ENCODE peak calls at places on chromosome 11, in five cellular contexts. U, L, Y, I and E are unnamed samples. For H3K27me3, the result is how much of the 10 kb centered on the place peaks cover.

GRCh38 chr11:48170840-48171233 is 45.8 kb upstream of the OR4B1 start:
- DNase-seq in L (no peak), I (no peak), U (no peak), Y (peak), E (no peak)

GRCh38 chr11:130308925-130309324 is 5.8 kb downstream of the ZBTB44 start:
- DNase-seq in L (no peak), Y (peak), I (no peak), U (peak), E (no peak)

GRCh38 chr11:69918938-69919650 is 99.9 kb upstream of the FGF3 start:
- DNase-seq in L (peak), Y (peak), U (peak), I (peak), E (peak)

GRCh38 chr11:29125621-29126020 is 891.2 kb downstream of the KCNA4 start:
- DNase-seq in I (no peak), L (no peak), U (no peak), Y (no peak), E (no peak)

GRCh38 chr11:82718307-82718706 is 15.4 kb downstream of the FAM181B start:
- DNase-seq in U (peak), Y (peak), I (peak), L (no peak), E (no peak)

GRCh38 chr11:26478710-26479109 is 93.4 kb downstream of the MUC15 start:
- DNase-seq in I (no peak), Y (no peak), U (no peak), L (no peak), E (no peak)

GRCh38 chr11:9575531-9576240 is 2.2 kb downstream of the WEE1 start:
- DNase-seq in U (no peak), I (no peak), L (no peak), Y (no peak), E (no peak)

GRCh38 chr11:38169286-38169685 is 1571.2 kb upstream of the RAG2 start:
- DNase-seq in L (no peak), Y (peak), U (no peak), I (no peak), E (no peak)

GRCh38 chr11:109783842-109784241 is 309.4 kb upstream of the ZC3H12C start:
- DNase-seq in L (no peak), Y (no peak), U (no peak), I (no peak), E (no peak)

GRCh38 chr11:69295079-69295994 is 1.4 kb downstream of the MYEOV start:
- DNase-seq in L (no peak), Y (no peak), U (no peak), I (no peak), E (no peak)

GRCh38 chr11:78830277-78830676 is 255.6 kb upstream of the NARS2 start:
- DNase-seq in L (no peak), U (no peak), Y (no peak), I (no peak), E (no peak)

GRCh38 chr11:69939551-69940245 is 120.5 kb upstream of the FGF3 start:
- DNase-seq in I (peak), U (peak), L (no peak), Y (peak), E (no peak)

GRCh38 chr11:64233913-64234839 is at the start of gene VEGFB:
- DNase-seq in I (peak), L (peak), U (no peak), Y (peak), E (peak)

GRCh38 chr11:119571311-119571710 is 148.3 kb upstream of the THY1 start:
- DNase-seq in L (no peak), U (no peak), Y (no peak), I (no peak), E (no peak)

GRCh38 chr11:114774599-114775365 is 96.5 kb downstream of the NXPE2 start:
- DNase-seq in Y (peak), I (peak), U (no peak), L (no peak), E (no peak)

GRCh38 chr11:26905368-26905767 is 88.5 kb upstream of the FIBIN start:
- DNase-seq in Y (peak), I (no peak), L (no peak), U (peak), E (no peak)

GRCh38 chr11:126025822-126026221 is 36.8 kb downstream of the CDON start:
- DNase-seq in U (no peak), Y (no peak), I (no peak), L (no peak), E (no peak)

GRCh38 chr11:72446929-72447753 is 12.8 kb upstream of the CLPB start:
- DNase-seq in L (no peak), Y (peak), I (no peak), U (peak), E (no peak)

GRCh38 chr11:71543866-71544265 is 4.4 kb upstream of the KRTAP5-9 start:
- DNase-seq in Y (no peak), I (peak), U (no peak), L (no peak), E (no peak)

GRCh38 chr11:73415854-73416615 is 39.8 kb downstream of the RELT start:
- DNase-seq in L (no peak), I (no peak), Y (peak), U (no peak), E (no peak)

GRCh38 chr11:120710354-120711187 is 199.0 kb downstream of the GRIK4 start:
- DNase-seq in Y (peak), I (peak), L (no peak), U (peak), E (no peak)

GRCh38 chr11:65279713-65280459 is 18.1 kb downstream of the POLA2 start:
- DNase-seq in Y (peak), L (no peak), I (peak), U (peak), E (no peak)

GRCh38 chr11:125376117-125376516 is 119.9 kb downstream of the FEZ1 start:
- DNase-seq in U (no peak), I (peak), L (no peak), Y (no peak), E (no peak)

GRCh38 chr11:128898580-128899344 is 7.6 kb downstream of the KCNJ5 start:
- DNase-seq in L (no peak), I (peak), U (no peak), Y (peak), E (no peak)

GRCh38 chr11:58654079-58654907 is 31.8 kb downstream of the CNTF start:
- DNase-seq in I (peak), L (peak), U (peak), Y (peak), E (peak)

GRCh38 chr11:72578051-72578450 is 96.2 kb downstream of the PDE2A start:
- DNase-seq in I (no peak), L (no peak), U (no peak), Y (no peak), E (no peak)

GRCh38 chr11:47099213-47099917 is 77.3 kb downstream of the ARFGAP2 start:
- DNase-seq in U (peak), I (peak), Y (peak), L (no peak), E (no peak)

GRCh38 chr11:75126564-75126963 is 24.3 kb upstream of the SLCO2B1 start:
- DNase-seq in L (no peak), I (no peak), Y (no peak), U (no peak), E (no peak)

GRCh38 chr11:75771646-75772410 is 3.2 kb downstream of the DGAT2 start:
- DNase-seq in L (no peak), U (peak), Y (peak), I (peak), E (no peak)

GRCh38 chr11:20566591-20567434 is 32.6 kb upstream of the SLC6A5 start:
- DNase-seq in I (no peak), Y (no peak), U (no peak), L (no peak), E (no peak)

GRCh38 chr11:116217006-116217405 is 555.8 kb downstream of the BUD13 start:
- DNase-seq in U (peak), Y (peak), I (peak), L (no peak), E (no peak)

GRCh38 chr11:107999759-108000455 is 8.8 kb upstream of the CUL5 start:
- DNase-seq in I (peak), U (peak), L (peak), Y (peak), E (peak)

DNA sequence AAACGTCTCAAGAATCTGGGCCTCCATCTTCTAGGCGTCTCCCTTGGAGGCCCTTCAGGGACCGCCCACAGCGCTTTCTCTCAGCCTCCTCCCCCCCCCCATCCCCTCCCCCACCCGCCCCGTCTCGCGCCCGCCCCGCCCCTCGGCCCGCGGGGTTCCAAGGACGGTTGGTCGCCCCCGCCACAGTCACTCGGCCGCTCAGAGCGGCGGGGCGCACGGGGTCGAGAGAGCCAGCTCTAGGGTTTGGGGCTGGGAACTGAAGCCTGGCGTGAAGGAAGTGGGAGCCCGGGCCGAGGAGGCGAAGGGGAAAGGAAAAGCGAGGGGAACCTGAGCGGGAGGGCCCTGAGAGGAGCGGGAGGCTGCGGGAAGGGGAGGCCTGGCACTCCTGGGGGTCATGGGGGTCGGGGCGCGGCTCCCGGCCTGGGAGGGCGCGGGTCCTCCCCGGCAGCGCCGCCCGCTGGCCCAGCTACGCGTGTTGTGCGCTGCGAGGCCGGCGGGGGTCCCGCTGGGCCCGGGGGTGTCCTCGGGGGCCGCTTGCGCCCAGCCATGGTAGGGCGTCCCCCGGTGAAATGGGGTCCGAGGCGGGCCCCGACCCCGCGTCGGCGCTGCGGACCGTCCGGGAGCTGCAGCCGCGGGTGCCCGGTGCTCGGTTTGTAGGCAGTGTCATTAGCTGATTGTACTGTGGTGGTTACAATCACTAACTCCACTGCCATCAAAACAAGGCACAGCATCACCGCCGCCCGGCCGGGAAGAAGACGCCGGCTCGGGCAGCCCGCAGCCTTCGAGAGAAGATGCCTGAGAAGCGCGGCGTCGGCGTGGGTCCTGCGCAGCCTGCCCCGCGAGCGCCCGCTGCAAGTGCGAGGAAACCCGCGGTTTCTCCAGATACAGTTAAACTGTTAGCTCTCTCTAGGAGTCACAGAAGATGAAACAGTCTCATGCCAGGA is at the start of gene BTG4:
- DNase-seq in Y (no peak), I (no peak), L (no peak), U (no peak), E (no peak)
- H3K4me3 ChIP-seq in Y (peak), I (no peak), L (no peak), U (peak), E (peak)

DNA sequence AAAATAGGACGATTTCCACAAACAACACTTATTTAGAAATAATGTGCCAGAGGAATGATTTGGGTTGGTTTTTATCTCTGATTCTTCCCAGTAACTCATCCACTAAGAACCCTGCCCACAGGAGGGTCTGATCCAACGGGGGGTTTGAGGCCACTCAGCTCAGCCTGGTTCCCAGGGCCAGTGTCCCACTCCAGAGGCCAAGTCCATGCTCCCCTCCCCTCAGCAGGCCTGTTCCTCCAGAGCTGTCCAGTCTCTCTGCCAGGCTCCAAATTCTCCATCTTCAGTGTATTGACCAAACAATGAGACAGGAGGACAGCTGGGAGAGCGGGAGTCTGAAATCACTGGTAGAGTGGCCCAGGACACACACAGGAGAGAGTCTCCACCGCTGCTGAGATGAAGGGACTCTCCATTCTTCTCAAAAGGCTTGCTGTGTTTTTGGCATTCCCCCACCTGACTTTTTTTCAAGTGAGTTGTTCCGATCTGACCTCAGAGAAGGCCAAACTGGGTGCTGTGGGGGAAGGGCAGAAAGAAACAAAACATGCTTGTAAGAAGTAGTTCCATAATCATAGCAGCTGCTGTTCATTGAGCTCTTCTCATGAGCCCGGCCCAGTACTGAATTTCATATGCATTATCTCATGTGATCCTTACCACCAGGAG is 17.6 kb upstream of the SCN2B start:
- DNase-seq in U (no peak), L (no peak), Y (no peak), I (peak), E (no peak)
- H3K27ac ChIP-seq in U (no peak), L (no peak), Y (no peak), I (peak), E (no peak)

DNA sequence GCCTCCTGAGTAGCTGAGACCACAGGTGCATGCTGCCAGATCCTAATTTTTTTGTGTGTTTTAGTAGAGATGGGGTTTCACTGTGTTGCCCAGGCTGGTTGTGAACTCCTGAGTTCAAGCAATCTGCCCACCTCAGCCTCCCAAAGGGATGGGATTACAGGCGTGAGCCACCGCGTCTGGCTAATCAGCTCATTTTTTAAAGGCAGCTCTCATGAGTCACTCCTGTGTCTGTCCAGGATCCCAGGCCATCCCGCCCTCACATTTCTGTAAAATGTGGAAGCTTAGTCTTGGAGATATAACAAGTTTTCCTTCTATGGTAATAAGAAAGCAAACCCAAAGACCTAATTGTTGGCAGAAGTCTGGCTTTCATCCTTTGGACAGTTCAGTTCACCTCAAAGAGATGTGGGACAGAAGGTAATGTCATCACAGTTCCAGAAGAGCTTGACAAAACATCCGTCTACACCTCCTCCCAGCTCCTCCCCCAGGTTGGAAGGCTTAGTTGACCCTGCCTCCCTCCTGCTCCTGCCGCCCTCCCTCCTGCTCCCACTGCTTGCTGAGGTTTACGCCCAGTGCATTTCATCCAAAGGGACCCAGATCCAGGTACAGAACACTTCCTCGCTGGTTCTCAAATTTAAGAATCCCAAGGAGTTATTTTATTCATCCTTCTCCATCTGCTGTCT is 6.4 kb downstream of the DRD2 start:
- DNase-seq in I (no peak), Y (no peak), U (no peak), L (no peak), E (no peak)
- H3K27me3 ChIP-seq in I (under half), Y (under half), U (under half), L (under half), E (under half)

GRCh38 chr11:45247433-45247832 is 38.7 kb downstream of the SYT13 start:
- DNase-seq in I (no peak), Y (no peak), U (no peak), L (no peak), E (no peak)

GRCh38 chr11:45245237-45246045 is 40.7 kb downstream of the SYT13 start:
- DNase-seq in U (no peak), L (no peak), I (no peak), Y (no peak), E (no peak)

GRCh38 chr11:45246241-45246640 is 39.9 kb downstream of the SYT13 start:
- DNase-seq in I (no peak), U (no peak), L (no peak), Y (no peak), E (no peak)

GRCh38 chr11:45239733-45240132 is 46.4 kb downstream of the SYT13 start:
- DNase-seq in I (no peak), Y (no peak), U (no peak), L (no peak), E (no peak)

GRCh38 chr11:45243931-45244330 is 42.2 kb downstream of the SYT13 start:
- DNase-seq in I (no peak), Y (no peak), L (no peak), U (no peak), E (no peak)
- H3K4me3 ChIP-seq in I (no peak), Y (no peak), L (no peak), U (no peak), E (no peak)

DNA sequence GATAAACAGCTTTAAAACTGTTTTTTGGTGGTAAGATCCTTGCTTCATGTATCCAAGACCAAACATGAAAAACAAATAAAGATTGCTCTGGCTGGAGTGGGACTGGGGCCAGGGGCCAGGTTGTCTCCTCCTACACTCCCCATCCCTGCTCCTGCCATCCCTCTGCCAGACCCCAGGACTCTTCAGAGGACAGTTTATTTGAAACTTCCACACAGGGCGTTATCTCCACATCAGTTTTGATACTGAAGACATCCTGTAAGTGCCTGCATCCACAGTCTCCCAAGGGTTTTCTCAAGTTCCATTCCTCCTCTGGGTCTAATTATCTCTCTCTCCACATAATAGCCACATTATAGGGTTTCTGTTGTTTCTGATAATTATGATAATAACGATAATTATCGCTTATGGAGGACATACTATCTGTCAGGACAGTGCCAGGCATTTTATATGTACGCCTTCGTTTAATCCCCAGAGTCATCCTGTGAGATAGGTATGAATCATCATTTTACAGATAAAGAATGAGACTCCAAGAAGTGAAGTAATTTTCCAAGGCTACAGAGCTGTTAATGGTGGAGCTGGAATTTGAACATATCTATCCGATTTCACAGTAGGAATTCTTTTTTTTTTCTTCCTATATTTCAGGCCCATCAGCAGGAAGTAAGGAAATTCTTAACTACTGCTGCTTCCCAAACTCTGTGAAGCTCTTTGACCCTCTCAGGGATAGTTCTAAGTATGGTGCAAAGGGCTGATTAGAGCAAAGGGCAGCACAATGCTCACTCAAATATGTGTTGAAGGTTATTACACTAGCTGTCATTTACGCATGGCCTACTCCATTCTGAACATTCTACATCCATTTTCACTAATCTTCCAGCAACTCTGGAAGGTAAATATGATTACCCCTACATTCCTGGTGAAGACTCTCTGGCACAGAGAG is 488.0 kb upstream of the CCDC90B start:
- DNase-seq in L (no peak), U (peak), Y (peak), I (no peak), E (no peak)
- H3K27ac ChIP-seq in L (no peak), U (no peak), Y (no peak), I (no peak), E (no peak)

GRCh38 chr11:61753672-61754071 is 1.2 kb downstream of the MYRF start:
- DNase-seq in U (no peak), L (no peak), Y (no peak), I (no peak), E (no peak)
- H3K27me3 ChIP-seq in U (under half), L (under half), Y (under half), I (under half), E (under half)

DNA sequence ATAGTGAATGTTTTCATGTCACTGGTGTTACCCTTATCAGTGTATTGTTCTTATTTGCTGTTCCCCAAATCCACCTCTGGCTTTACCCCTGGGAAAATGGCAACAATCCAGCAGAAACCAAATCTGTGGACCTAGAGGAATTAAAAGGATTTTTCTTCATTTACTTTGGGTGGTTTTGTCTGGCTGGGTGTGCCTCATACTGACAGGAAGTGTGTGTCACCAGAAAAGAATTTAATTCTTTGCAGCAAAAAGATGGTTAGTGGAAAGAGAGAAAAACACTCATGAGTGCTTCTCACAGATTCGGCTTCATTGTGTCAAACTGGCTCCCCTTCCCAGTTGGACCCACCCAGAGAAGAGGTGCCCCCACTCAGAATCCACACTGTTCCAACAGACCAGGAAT is 38.9 kb downstream of the FZD4 start:
- DNase-seq in U (peak), L (no peak), Y (peak), I (no peak), E (no peak)
- H3K4me3 ChIP-seq in U (no peak), L (no peak), Y (no peak), I (no peak), E (no peak)